ENCODE peak calls at places on chromosomes 3 and 15, in nine cellular contexts. One of them, this sample, is unnamed.

GRCh38 chr3:41434781-41435180 is 235.5 kb downstream of the CTNNB1 start:
- DNase-seq in stimulated activated CD8-positive, alpha-beta memory T cell treated with anti-CD3 and anti-CD28 coated beads, Interleukin-15, amount 100 ng/mL, for 1 hour: no peak
- DNase-seq in iris pigment epithelial cell: no peak
- DNase-seq in coronary artery: no peak
- DNase-seq in NCI-H345: no peak
- DNase-seq in stimulated activated CD4-positive, alpha-beta T cell treated with anti-CD3 and anti-CD28 coated beads, Interleukin-2, amount 100 ng/mL, for 24 hours: no peak
- DNase-seq in uterus: no peak
- DNase-seq in neural crest cell: no peak
- DNase-seq in iPS DF 19.7: no peak
- DNase-seq in this sample: no peak

GRCh38 chr15:68205949-68206539 is 912 bp upstream of the CALML4 start:
- DNase-seq in stimulated activated CD8-positive, alpha-beta memory T cell treated with anti-CD3 and anti-CD28 coated beads, Interleukin-15, amount 100 ng/mL, for 1 hour: no peak
- DNase-seq in iris pigment epithelial cell: no peak
- DNase-seq in coronary artery: peak; percentile 75
- DNase-seq in NCI-H345: no peak
- DNase-seq in stimulated activated CD4-positive, alpha-beta T cell treated with anti-CD3 and anti-CD28 coated beads, Interleukin-2, amount 100 ng/mL, for 24 hours: no peak
- DNase-seq in uterus: no peak
- DNase-seq in neural crest cell: no peak
- DNase-seq in iPS DF 19.7: peak; percentile 47
- DNase-seq in this sample: peak; percentile 83

GRCh38 chr15:66702770-66703539 is 919 bp downstream of the SMAD6 start:
- DNase-seq in stimulated activated CD8-positive, alpha-beta memory T cell treated with anti-CD3 and anti-CD28 coated beads, Interleukin-15, amount 100 ng/mL, for 1 hour: no peak
- DNase-seq in iris pigment epithelial cell: no peak
- DNase-seq in coronary artery: no peak
- DNase-seq in NCI-H345: no peak
- DNase-seq in stimulated activated CD4-positive, alpha-beta T cell treated with anti-CD3 and anti-CD28 coated beads, Interleukin-2, amount 100 ng/mL, for 24 hours: no peak
- DNase-seq in uterus: no peak
- DNase-seq in neural crest cell: peak; percentile 23
- DNase-seq in iPS DF 19.7: no peak
- DNase-seq in this sample: peak; percentile 84

GRCh38 chr3:48427630-48427962 is 2.3 kb downstream of the PLXNB1 start:
- DNase-seq in stimulated activated CD8-positive, alpha-beta memory T cell treated with anti-CD3 and anti-CD28 coated beads, Interleukin-15, amount 100 ng/mL, for 1 hour: no peak
- DNase-seq in iris pigment epithelial cell: no peak
- DNase-seq in coronary artery: no peak
- DNase-seq in NCI-H345: no peak
- DNase-seq in stimulated activated CD4-positive, alpha-beta T cell treated with anti-CD3 and anti-CD28 coated beads, Interleukin-2, amount 100 ng/mL, for 24 hours: no peak
- DNase-seq in uterus: no peak
- DNase-seq in neural crest cell: no peak
- DNase-seq in iPS DF 19.7: no peak
- DNase-seq in this sample: no peak

GRCh38 chr15:73244333-73244732 is 124.4 kb downstream of the HCN4 start:
- DNase-seq in stimulated activated CD8-positive, alpha-beta memory T cell treated with anti-CD3 and anti-CD28 coated beads, Interleukin-15, amount 100 ng/mL, for 1 hour: no peak
- DNase-seq in iris pigment epithelial cell: no peak
- DNase-seq in coronary artery: no peak
- DNase-seq in NCI-H345: no peak
- DNase-seq in stimulated activated CD4-positive, alpha-beta T cell treated with anti-CD3 and anti-CD28 coated beads, Interleukin-2, amount 100 ng/mL, for 24 hours: no peak
- DNase-seq in uterus: no peak
- DNase-seq in neural crest cell: no peak
- DNase-seq in iPS DF 19.7: no peak
- DNase-seq in this sample: no peak

GRCh38 chr3:126114406-126115386 is 30.8 kb upstream of the SLC41A3 start:
- DNase-seq in stimulated activated CD8-positive, alpha-beta memory T cell treated with anti-CD3 and anti-CD28 coated beads, Interleukin-15, amount 100 ng/mL, for 1 hour: no peak
- DNase-seq in iris pigment epithelial cell: no peak
- DNase-seq in coronary artery: no peak
- DNase-seq in NCI-H345: no peak
- DNase-seq in stimulated activated CD4-positive, alpha-beta T cell treated with anti-CD3 and anti-CD28 coated beads, Interleukin-2, amount 100 ng/mL, for 24 hours: no peak
- DNase-seq in uterus: peak; percentile 8
- DNase-seq in neural crest cell: no peak
- DNase-seq in iPS DF 19.7: no peak
- DNase-seq in this sample: peak; percentile 66

GRCh38 chr15:59170295-59170881 is 36.3 kb upstream of the LDHAL6B start:
- DNase-seq in stimulated activated CD8-positive, alpha-beta memory T cell treated with anti-CD3 and anti-CD28 coated beads, Interleukin-15, amount 100 ng/mL, for 1 hour: no peak
- DNase-seq in iris pigment epithelial cell: peak; percentile 48
- DNase-seq in coronary artery: peak; percentile 78
- DNase-seq in NCI-H345: peak; percentile 66
- DNase-seq in stimulated activated CD4-positive, alpha-beta T cell treated with anti-CD3 and anti-CD28 coated beads, Interleukin-2, amount 100 ng/mL, for 24 hours: no peak
- DNase-seq in uterus: no peak
- DNase-seq in neural crest cell: no peak
- DNase-seq in iPS DF 19.7: no peak
- DNase-seq in this sample: peak; percentile 79

GRCh38 chr15:78103406-78104118 is 11.2 kb downstream of the SH2D7 start:
- DNase-seq in stimulated activated CD8-positive, alpha-beta memory T cell treated with anti-CD3 and anti-CD28 coated beads, Interleukin-15, amount 100 ng/mL, for 1 hour: peak; percentile 16
- DNase-seq in iris pigment epithelial cell: no peak
- DNase-seq in coronary artery: no peak
- DNase-seq in NCI-H345: no peak
- DNase-seq in stimulated activated CD4-positive, alpha-beta T cell treated with anti-CD3 and anti-CD28 coated beads, Interleukin-2, amount 100 ng/mL, for 24 hours: peak; percentile 58
- DNase-seq in uterus: no peak
- DNase-seq in neural crest cell: no peak
- DNase-seq in iPS DF 19.7: no peak
- DNase-seq in this sample: peak; percentile 82

GRCh38 chr3:169554606-169555005 is 108.9 kb downstream of the MECOM start:
- DNase-seq in stimulated activated CD8-positive, alpha-beta memory T cell treated with anti-CD3 and anti-CD28 coated beads, Interleukin-15, amount 100 ng/mL, for 1 hour: no peak
- DNase-seq in iris pigment epithelial cell: no peak
- DNase-seq in coronary artery: no peak
- DNase-seq in NCI-H345: no peak
- DNase-seq in stimulated activated CD4-positive, alpha-beta T cell treated with anti-CD3 and anti-CD28 coated beads, Interleukin-2, amount 100 ng/mL, for 24 hours: no peak
- DNase-seq in uterus: no peak
- DNase-seq in neural crest cell: no peak
- DNase-seq in iPS DF 19.7: no peak
- DNase-seq in this sample: no peak

GRCh38 chr15:59329570-59330350 is 42.9 kb downstream of the MYO1E start:
- DNase-seq in stimulated activated CD8-positive, alpha-beta memory T cell treated with anti-CD3 and anti-CD28 coated beads, Interleukin-15, amount 100 ng/mL, for 1 hour: no peak
- DNase-seq in iris pigment epithelial cell: peak; percentile 90
- DNase-seq in coronary artery: no peak
- DNase-seq in NCI-H345: no peak
- DNase-seq in stimulated activated CD4-positive, alpha-beta T cell treated with anti-CD3 and anti-CD28 coated beads, Interleukin-2, amount 100 ng/mL, for 24 hours: no peak
- DNase-seq in uterus: no peak
- DNase-seq in neural crest cell: no peak
- DNase-seq in iPS DF 19.7: no peak
- DNase-seq in this sample: no peak

GRCh38 chr15:80533934-80534333 is 129.8 kb downstream of the ARNT2 start:
- DNase-seq in stimulated activated CD8-positive, alpha-beta memory T cell treated with anti-CD3 and anti-CD28 coated beads, Interleukin-15, amount 100 ng/mL, for 1 hour: no peak
- DNase-seq in iris pigment epithelial cell: no peak
- DNase-seq in coronary artery: no peak
- DNase-seq in NCI-H345: no peak
- DNase-seq in stimulated activated CD4-positive, alpha-beta T cell treated with anti-CD3 and anti-CD28 coated beads, Interleukin-2, amount 100 ng/mL, for 24 hours: no peak
- DNase-seq in uterus: no peak
- DNase-seq in neural crest cell: no peak
- DNase-seq in iPS DF 19.7: no peak
- DNase-seq in this sample: no peak

GRCh38 chr3:170869645-170870593 is at the start of gene RPL22L1:
- DNase-seq in stimulated activated CD8-positive, alpha-beta memory T cell treated with anti-CD3 and anti-CD28 coated beads, Interleukin-15, amount 100 ng/mL, for 1 hour: peak; percentile 81
- DNase-seq in iris pigment epithelial cell: peak; percentile 96
- DNase-seq in coronary artery: peak; percentile 95
- DNase-seq in NCI-H345: no peak
- DNase-seq in stimulated activated CD4-positive, alpha-beta T cell treated with anti-CD3 and anti-CD28 coated beads, Interleukin-2, amount 100 ng/mL, for 24 hours: peak; percentile 92
- DNase-seq in uterus: peak; percentile 92
- DNase-seq in neural crest cell: peak; percentile 86
- DNase-seq in iPS DF 19.7: peak; percentile 91
- DNase-seq in this sample: peak; percentile 99

GRCh38 chr15:50065264-50065663 is 53.8 kb downstream of the ATP8B4 start:
- DNase-seq in stimulated activated CD8-positive, alpha-beta memory T cell treated with anti-CD3 and anti-CD28 coated beads, Interleukin-15, amount 100 ng/mL, for 1 hour: no peak
- DNase-seq in iris pigment epithelial cell: no peak
- DNase-seq in coronary artery: no peak
- DNase-seq in NCI-H345: no peak
- DNase-seq in stimulated activated CD4-positive, alpha-beta T cell treated with anti-CD3 and anti-CD28 coated beads, Interleukin-2, amount 100 ng/mL, for 24 hours: no peak
- DNase-seq in uterus: no peak
- DNase-seq in neural crest cell: no peak
- DNase-seq in iPS DF 19.7: no peak
- DNase-seq in this sample: no peak

GRCh38 chr3:100697723-100698285 is 11.5 kb upstream of the TFG start:
- DNase-seq in stimulated activated CD8-positive, alpha-beta memory T cell treated with anti-CD3 and anti-CD28 coated beads, Interleukin-15, amount 100 ng/mL, for 1 hour: no peak
- DNase-seq in iris pigment epithelial cell: no peak
- DNase-seq in coronary artery: no peak
- DNase-seq in NCI-H345: no peak
- DNase-seq in stimulated activated CD4-positive, alpha-beta T cell treated with anti-CD3 and anti-CD28 coated beads, Interleukin-2, amount 100 ng/mL, for 24 hours: no peak
- DNase-seq in uterus: no peak
- DNase-seq in neural crest cell: no peak
- DNase-seq in iPS DF 19.7: no peak
- DNase-seq in this sample: no peak

GRCh38 chr3:3087279-3087678 is 22.9 kb downstream of the IL5RA start:
- DNase-seq in stimulated activated CD8-positive, alpha-beta memory T cell treated with anti-CD3 and anti-CD28 coated beads, Interleukin-15, amount 100 ng/mL, for 1 hour: no peak
- DNase-seq in iris pigment epithelial cell: no peak
- DNase-seq in coronary artery: no peak
- DNase-seq in NCI-H345: no peak
- DNase-seq in stimulated activated CD4-positive, alpha-beta T cell treated with anti-CD3 and anti-CD28 coated beads, Interleukin-2, amount 100 ng/mL, for 24 hours: no peak
- DNase-seq in uterus: no peak
- DNase-seq in neural crest cell: no peak
- DNase-seq in iPS DF 19.7: no peak
- DNase-seq in this sample: no peak

GRCh38 chr3:117103645-117104044 is 394.1 kb downstream of the TUSC7 start:
- DNase-seq in stimulated activated CD8-positive, alpha-beta memory T cell treated with anti-CD3 and anti-CD28 coated beads, Interleukin-15, amount 100 ng/mL, for 1 hour: no peak
- DNase-seq in iris pigment epithelial cell: no peak
- DNase-seq in coronary artery: no peak
- DNase-seq in NCI-H345: no peak
- DNase-seq in stimulated activated CD4-positive, alpha-beta T cell treated with anti-CD3 and anti-CD28 coated beads, Interleukin-2, amount 100 ng/mL, for 24 hours: no peak
- DNase-seq in uterus: no peak
- DNase-seq in neural crest cell: no peak
- DNase-seq in iPS DF 19.7: no peak
- DNase-seq in this sample: no peak

GRCh38 chr15:81853349-81853748 is 192.5 kb downstream of the MEX3B start:
- DNase-seq in stimulated activated CD8-positive, alpha-beta memory T cell treated with anti-CD3 and anti-CD28 coated beads, Interleukin-15, amount 100 ng/mL, for 1 hour: no peak
- DNase-seq in iris pigment epithelial cell: no peak
- DNase-seq in coronary artery: no peak
- DNase-seq in NCI-H345: no peak
- DNase-seq in stimulated activated CD4-positive, alpha-beta T cell treated with anti-CD3 and anti-CD28 coated beads, Interleukin-2, amount 100 ng/mL, for 24 hours: no peak
- DNase-seq in uterus: no peak
- DNase-seq in neural crest cell: no peak
- DNase-seq in iPS DF 19.7: no peak
- DNase-seq in this sample: no peak

GRCh38 chr15:57696146-57696545 is 10.4 kb upstream of the POLR2M start:
- DNase-seq in stimulated activated CD8-positive, alpha-beta memory T cell treated with anti-CD3 and anti-CD28 coated beads, Interleukin-15, amount 100 ng/mL, for 1 hour: no peak
- DNase-seq in iris pigment epithelial cell: no peak
- DNase-seq in coronary artery: no peak
- DNase-seq in NCI-H345: peak; percentile 29
- DNase-seq in stimulated activated CD4-positive, alpha-beta T cell treated with anti-CD3 and anti-CD28 coated beads, Interleukin-2, amount 100 ng/mL, for 24 hours: no peak
- DNase-seq in uterus: no peak
- DNase-seq in neural crest cell: no peak
- DNase-seq in iPS DF 19.7: no peak
- DNase-seq in this sample: no peak

GRCh38 chr3:100087203-100087602 is 27.1 kb downstream of the FILIP1L start:
- DNase-seq in stimulated activated CD8-positive, alpha-beta memory T cell treated with anti-CD3 and anti-CD28 coated beads, Interleukin-15, amount 100 ng/mL, for 1 hour: no peak
- DNase-seq in iris pigment epithelial cell: peak; percentile 73
- DNase-seq in coronary artery: no peak
- DNase-seq in NCI-H345: no peak
- DNase-seq in stimulated activated CD4-positive, alpha-beta T cell treated with anti-CD3 and anti-CD28 coated beads, Interleukin-2, amount 100 ng/mL, for 24 hours: no peak
- DNase-seq in uterus: no peak
- DNase-seq in neural crest cell: no peak
- DNase-seq in iPS DF 19.7: no peak
- DNase-seq in this sample: no peak

GRCh38 chr15:91911878-91912277 is 58.4 kb downstream of the SLCO3A1 start:
- DNase-seq in stimulated activated CD8-positive, alpha-beta memory T cell treated with anti-CD3 and anti-CD28 coated beads, Interleukin-15, amount 100 ng/mL, for 1 hour: no peak
- DNase-seq in iris pigment epithelial cell: no peak
- DNase-seq in coronary artery: no peak
- DNase-seq in NCI-H345: no peak
- DNase-seq in stimulated activated CD4-positive, alpha-beta T cell treated with anti-CD3 and anti-CD28 coated beads, Interleukin-2, amount 100 ng/mL, for 24 hours: no peak
- DNase-seq in uterus: no peak
- DNase-seq in neural crest cell: no peak
- DNase-seq in iPS DF 19.7: no peak
- DNase-seq in this sample: no peak

GRCh38 chr3:127655641-127656040 is 17.1 kb upstream of the ABTB1 start:
- DNase-seq in stimulated activated CD8-positive, alpha-beta memory T cell treated with anti-CD3 and anti-CD28 coated beads, Interleukin-15, amount 100 ng/mL, for 1 hour: no peak
- DNase-seq in iris pigment epithelial cell: peak; percentile 41
- DNase-seq in coronary artery: peak; percentile 68
- DNase-seq in NCI-H345: no peak
- DNase-seq in stimulated activated CD4-positive, alpha-beta T cell treated with anti-CD3 and anti-CD28 coated beads, Interleukin-2, amount 100 ng/mL, for 24 hours: no peak
- DNase-seq in uterus: no peak
- DNase-seq in neural crest cell: no peak
- DNase-seq in iPS DF 19.7: no peak
- DNase-seq in this sample: no peak

GRCh38 chr15:90106522-90107117 is 4.4 kb upstream of the IDH2 start:
- DNase-seq in stimulated activated CD8-positive, alpha-beta memory T cell treated with anti-CD3 and anti-CD28 coated beads, Interleukin-15, amount 100 ng/mL, for 1 hour: no peak
- DNase-seq in iris pigment epithelial cell: peak; percentile 41
- DNase-seq in coronary artery: no peak
- DNase-seq in NCI-H345: peak; percentile 59
- DNase-seq in stimulated activated CD4-positive, alpha-beta T cell treated with anti-CD3 and anti-CD28 coated beads, Interleukin-2, amount 100 ng/mL, for 24 hours: no peak
- DNase-seq in uterus: peak; percentile 35
- DNase-seq in neural crest cell: no peak
- DNase-seq in iPS DF 19.7: no peak
- DNase-seq in this sample: peak; percentile 43

GRCh38 chr3:125310623-125311076 is 64.5 kb downstream of the ZNF148 start:
- DNase-seq in stimulated activated CD8-positive, alpha-beta memory T cell treated with anti-CD3 and anti-CD28 coated beads, Interleukin-15, amount 100 ng/mL, for 1 hour: peak; percentile 19
- DNase-seq in iris pigment epithelial cell: no peak
- DNase-seq in coronary artery: no peak
- DNase-seq in NCI-H345: no peak
- DNase-seq in stimulated activated CD4-positive, alpha-beta T cell treated with anti-CD3 and anti-CD28 coated beads, Interleukin-2, amount 100 ng/mL, for 24 hours: peak; percentile 46
- DNase-seq in uterus: no peak
- DNase-seq in neural crest cell: no peak
- DNase-seq in iPS DF 19.7: no peak
- DNase-seq in this sample: no peak

GRCh38 chr3:168688267-168688666 is 592.5 kb upstream of the GOLIM4 start:
- DNase-seq in stimulated activated CD8-positive, alpha-beta memory T cell treated with anti-CD3 and anti-CD28 coated beads, Interleukin-15, amount 100 ng/mL, for 1 hour: no peak
- DNase-seq in iris pigment epithelial cell: no peak
- DNase-seq in coronary artery: no peak
- DNase-seq in NCI-H345: no peak
- DNase-seq in stimulated activated CD4-positive, alpha-beta T cell treated with anti-CD3 and anti-CD28 coated beads, Interleukin-2, amount 100 ng/mL, for 24 hours: no peak
- DNase-seq in uterus: no peak
- DNase-seq in neural crest cell: no peak
- DNase-seq in iPS DF 19.7: no peak
- DNase-seq in this sample: no peak

GRCh38 chr3:15647629-15648167 is 46.2 kb downstream of the BTD start:
- DNase-seq in stimulated activated CD8-positive, alpha-beta memory T cell treated with anti-CD3 and anti-CD28 coated beads, Interleukin-15, amount 100 ng/mL, for 1 hour: peak; percentile 23
- DNase-seq in iris pigment epithelial cell: peak; percentile 98
- DNase-seq in coronary artery: no peak
- DNase-seq in NCI-H345: no peak
- DNase-seq in stimulated activated CD4-positive, alpha-beta T cell treated with anti-CD3 and anti-CD28 coated beads, Interleukin-2, amount 100 ng/mL, for 24 hours: peak; percentile 47
- DNase-seq in uterus: no peak
- DNase-seq in neural crest cell: no peak
- DNase-seq in iPS DF 19.7: no peak
- DNase-seq in this sample: no peak

GRCh38 chr3:71311320-71312046 is 272.0 kb downstream of the FOXP1 start:
- DNase-seq in stimulated activated CD8-positive, alpha-beta memory T cell treated with anti-CD3 and anti-CD28 coated beads, Interleukin-15, amount 100 ng/mL, for 1 hour: no peak
- DNase-seq in iris pigment epithelial cell: no peak
- DNase-seq in coronary artery: no peak
- DNase-seq in NCI-H345: no peak
- DNase-seq in stimulated activated CD4-positive, alpha-beta T cell treated with anti-CD3 and anti-CD28 coated beads, Interleukin-2, amount 100 ng/mL, for 24 hours: no peak
- DNase-seq in uterus: no peak
- DNase-seq in neural crest cell: no peak
- DNase-seq in iPS DF 19.7: no peak
- DNase-seq in this sample: no peak

GRCh38 chr3:139629033-139629432 is 48.7 kb downstream of the NMNAT3 start:
- DNase-seq in stimulated activated CD8-positive, alpha-beta memory T cell treated with anti-CD3 and anti-CD28 coated beads, Interleukin-15, amount 100 ng/mL, for 1 hour: no peak
- DNase-seq in iris pigment epithelial cell: peak; percentile 14
- DNase-seq in coronary artery: no peak
- DNase-seq in NCI-H345: no peak
- DNase-seq in stimulated activated CD4-positive, alpha-beta T cell treated with anti-CD3 and anti-CD28 coated beads, Interleukin-2, amount 100 ng/mL, for 24 hours: no peak
- DNase-seq in uterus: no peak
- DNase-seq in neural crest cell: no peak
- DNase-seq in iPS DF 19.7: no peak
- DNase-seq in this sample: no peak

GRCh38 chr15:84586641-84587160 is 14.1 kb upstream of the ZSCAN2 start:
- DNase-seq in stimulated activated CD8-positive, alpha-beta memory T cell treated with anti-CD3 and anti-CD28 coated beads, Interleukin-15, amount 100 ng/mL, for 1 hour: no peak
- DNase-seq in iris pigment epithelial cell: no peak
- DNase-seq in coronary artery: no peak
- DNase-seq in NCI-H345: no peak
- DNase-seq in stimulated activated CD4-positive, alpha-beta T cell treated with anti-CD3 and anti-CD28 coated beads, Interleukin-2, amount 100 ng/mL, for 24 hours: no peak
- DNase-seq in uterus: no peak
- DNase-seq in neural crest cell: no peak
- DNase-seq in iPS DF 19.7: no peak
- DNase-seq in this sample: no peak

GRCh38 chr3:94429517-94429916 is 366.7 kb downstream of the NSUN3 start:
- DNase-seq in stimulated activated CD8-positive, alpha-beta memory T cell treated with anti-CD3 and anti-CD28 coated beads, Interleukin-15, amount 100 ng/mL, for 1 hour: no peak
- DNase-seq in iris pigment epithelial cell: no peak
- DNase-seq in coronary artery: no peak
- DNase-seq in NCI-H345: no peak
- DNase-seq in stimulated activated CD4-positive, alpha-beta T cell treated with anti-CD3 and anti-CD28 coated beads, Interleukin-2, amount 100 ng/mL, for 24 hours: no peak
- DNase-seq in uterus: no peak
- DNase-seq in neural crest cell: no peak
- DNase-seq in iPS DF 19.7: no peak
- DNase-seq in this sample: no peak

GRCh38 chr3:14649466-14649865 is 2.1 kb upstream of the CCDC174 start:
- DNase-seq in stimulated activated CD8-positive, alpha-beta memory T cell treated with anti-CD3 and anti-CD28 coated beads, Interleukin-15, amount 100 ng/mL, for 1 hour: no peak
- DNase-seq in iris pigment epithelial cell: no peak
- DNase-seq in coronary artery: no peak
- DNase-seq in NCI-H345: no peak
- DNase-seq in stimulated activated CD4-positive, alpha-beta T cell treated with anti-CD3 and anti-CD28 coated beads, Interleukin-2, amount 100 ng/mL, for 24 hours: no peak
- DNase-seq in uterus: no peak
- DNase-seq in neural crest cell: no peak
- DNase-seq in iPS DF 19.7: no peak
- DNase-seq in this sample: no peak

GRCh38 chr3:96192951-96193350 is 621.4 kb upstream of the EPHA6 start:
- DNase-seq in stimulated activated CD8-positive, alpha-beta memory T cell treated with anti-CD3 and anti-CD28 coated beads, Interleukin-15, amount 100 ng/mL, for 1 hour: no peak
- DNase-seq in iris pigment epithelial cell: no peak
- DNase-seq in coronary artery: no peak
- DNase-seq in NCI-H345: no peak
- DNase-seq in stimulated activated CD4-positive, alpha-beta T cell treated with anti-CD3 and anti-CD28 coated beads, Interleukin-2, amount 100 ng/mL, for 24 hours: no peak
- DNase-seq in uterus: no peak
- DNase-seq in neural crest cell: no peak
- DNase-seq in iPS DF 19.7: no peak
- DNase-seq in this sample: no peak

This sample was measured in spleen.